ENCODE peak calls at places on chromosomes 12 and 14, in ten cellular contexts. N, I, M, R, U, S, K, X, O and B are unnamed samples.

GRCh38 chr12:88266851-88267360 is 124.8 kb downstream of the TMTC3 start:
- DNase-seq in N (no peak), U (no peak), O (no peak), K (no peak), M (no peak), I (no peak), S (no peak), X (no peak), R (no peak), B (no peak)

GRCh38 chr12:53046655-53047220 is 3.1 kb upstream of the TNS2 start:
- DNase-seq in S (peak; percentile 90), R (peak; percentile 94), X (peak; percentile 92), M (peak; percentile 83), U (no peak), K (peak; percentile 86), O (peak; percentile 91), I (peak; percentile 94), N (no peak), B (peak; percentile 89)

GRCh38 chr12:21296751-21297406 is 37.8 kb downstream of the SLCO1A2 start:
- DNase-seq in I (no peak), K (peak; percentile 16), S (no peak), U (no peak), R (no peak), X (no peak), N (no peak), M (no peak), O (no peak), B (no peak)

GRCh38 chr14:23577004-23577681 is 1.4 kb downstream of the JPH4 start:
- DNase-seq in S (no peak), N (no peak), M (no peak), R (peak; percentile 40), O (no peak), X (no peak), I (peak; percentile 71), U (no peak), K (no peak), B (no peak)

GRCh38 chr12:54858562-54858961 is 4.2 kb downstream of the MUCL1 start:
- DNase-seq in M (no peak), U (no peak), S (no peak), N (no peak), O (no peak), X (no peak), R (no peak), K (no peak), I (no peak), B (no peak)

GRCh38 chr12:106003297-106003696 is 135.5 kb downstream of the NUAK1 start:
- DNase-seq in K (no peak), S (no peak), U (no peak), M (no peak), N (no peak), X (no peak), I (no peak), O (no peak), R (no peak), B (no peak)

GRCh38 chr14:93880025-93880820 is 46.9 kb upstream of the FAM181A start:
- DNase-seq in M (no peak), R (peak; percentile 23), I (no peak), S (no peak), X (no peak), K (no peak), U (no peak), N (no peak), O (peak; percentile 45), B (no peak)

GRCh38 chr12:124422142-124422569 is 127.3 kb downstream of the RFLNA start:
- DNase-seq in U (no peak), R (peak; percentile 43), I (no peak), M (peak; percentile 77), O (peak; percentile 80), X (no peak), K (peak; percentile 58), S (peak; percentile 74), N (no peak), B (peak; percentile 50)

GRCh38 chr12:120903382-120903817 is 758 bp downstream of the SPPL3 start:
- DNase-seq in S (peak; percentile 93), U (no peak), R (peak; percentile 56), K (peak; percentile 40), N (no peak), X (peak; percentile 49), I (no peak), O (peak; percentile 62), M (peak; percentile 81), B (peak; percentile 65)

DNA sequence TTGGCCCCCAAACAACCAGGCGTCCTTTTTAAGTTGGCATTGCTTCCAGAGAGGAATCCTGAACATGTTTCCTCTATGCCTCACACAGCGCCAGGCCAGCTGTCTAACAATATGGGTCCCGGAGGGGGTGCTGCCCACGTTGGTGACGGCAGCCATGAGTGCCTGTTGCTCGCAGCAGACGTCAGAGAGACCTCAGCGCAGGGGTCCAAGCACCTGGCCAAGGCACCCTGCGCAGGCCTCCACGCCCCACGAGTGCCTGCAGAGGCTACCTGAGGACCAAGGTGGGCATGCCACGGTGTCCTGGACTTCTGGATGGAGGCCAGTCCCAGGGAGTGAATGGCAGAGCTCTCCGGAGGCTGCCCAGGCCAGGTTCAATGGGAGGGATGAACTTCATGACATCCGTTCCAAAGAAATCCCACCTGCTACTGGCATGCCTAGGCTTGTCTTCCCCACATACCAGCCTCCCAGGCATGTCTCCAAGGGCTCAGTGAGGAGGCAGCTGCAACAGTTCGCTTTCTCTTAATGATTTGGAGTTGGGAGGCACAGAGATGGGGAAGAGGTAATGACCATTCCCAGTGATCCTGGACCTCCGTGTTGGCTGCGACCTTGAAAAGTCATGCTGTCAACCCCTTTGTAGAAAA is 11.6 kb upstream of the FOXN3 start:
- DNase-seq in K (no peak), S (peak; percentile 45), O (no peak), N (no peak), R (no peak), X (no peak), I (no peak), U (no peak), M (no peak), B (peak; percentile 62)
- TF ChIP-seq POLR2A in K (no peak), S (no peak), O (no peak), N (no peak), R (no peak), X (no peak), I (no peak), U (no peak), M (no peak), B (no peak)

GRCh38 chr14:38209572-38210159 is 2.0 kb downstream of the SSTR1 start:
- DNase-seq in N (no peak), R (no peak), I (no peak), U (no peak), O (no peak), M (no peak), K (no peak), X (no peak), S (no peak), B (no peak)

GRCh38 chr14:38208825-38209562 is 1.3 kb downstream of the SSTR1 start:
- DNase-seq in S (peak; percentile 84), I (no peak), O (no peak), U (no peak), M (peak; percentile 83), N (no peak), X (no peak), K (no peak), R (no peak), B (no peak)

GRCh38 chr14:38211258-38211735 is 3.6 kb downstream of the SSTR1 start:
- DNase-seq in U (no peak), O (no peak), R (no peak), K (no peak), X (no peak), N (no peak), S (no peak), M (no peak), I (no peak), B (no peak)

GRCh38 chr14:38210587-38211257 is 3.0 kb downstream of the SSTR1 start:
- DNase-seq in M (no peak), I (no peak), K (peak; percentile 24), U (no peak), O (no peak), R (no peak), S (peak; percentile 49), N (no peak), X (no peak), B (no peak)

DNA sequence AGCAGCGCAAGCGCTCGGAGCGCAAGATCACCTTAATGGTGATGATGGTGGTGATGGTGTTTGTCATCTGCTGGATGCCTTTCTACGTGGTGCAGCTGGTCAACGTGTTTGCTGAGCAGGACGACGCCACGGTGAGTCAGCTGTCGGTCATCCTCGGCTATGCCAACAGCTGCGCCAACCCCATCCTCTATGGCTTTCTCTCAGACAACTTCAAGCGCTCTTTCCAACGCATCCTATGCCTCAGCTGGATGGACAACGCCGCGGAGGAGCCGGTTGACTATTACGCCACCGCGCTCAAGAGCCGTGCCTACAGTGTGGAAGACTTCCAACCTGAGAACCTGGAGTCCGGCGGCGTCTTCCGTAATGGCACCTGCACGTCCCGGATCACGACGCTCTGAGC is 2.5 kb downstream of the SSTR1 start:
- DNase-seq in M (no peak), X (no peak), S (no peak), O (no peak), N (no peak), R (no peak), K (peak; percentile 24), I (no peak), U (no peak), B (no peak)
- H3K4me3 ChIP-seq in M (no peak overlapping the region), X (no peak overlapping the region), S (peak overlapping the region; percentile 72), O (peak overlapping the region; percentile 36), N (no peak overlapping the region), R (no peak overlapping the region), K (no peak overlapping the region), I (peak overlapping the region; percentile 32), U (peak overlapping the region; percentile 61), B (no peak overlapping the region)

GRCh38 chr14:78725086-78725485 is 554.9 kb downstream of the NRXN3 start:
- DNase-seq in N (no peak), S (no peak), R (no peak), M (no peak), I (no peak), X (no peak), O (no peak), K (no peak), U (no peak), B (no peak)

DNA sequence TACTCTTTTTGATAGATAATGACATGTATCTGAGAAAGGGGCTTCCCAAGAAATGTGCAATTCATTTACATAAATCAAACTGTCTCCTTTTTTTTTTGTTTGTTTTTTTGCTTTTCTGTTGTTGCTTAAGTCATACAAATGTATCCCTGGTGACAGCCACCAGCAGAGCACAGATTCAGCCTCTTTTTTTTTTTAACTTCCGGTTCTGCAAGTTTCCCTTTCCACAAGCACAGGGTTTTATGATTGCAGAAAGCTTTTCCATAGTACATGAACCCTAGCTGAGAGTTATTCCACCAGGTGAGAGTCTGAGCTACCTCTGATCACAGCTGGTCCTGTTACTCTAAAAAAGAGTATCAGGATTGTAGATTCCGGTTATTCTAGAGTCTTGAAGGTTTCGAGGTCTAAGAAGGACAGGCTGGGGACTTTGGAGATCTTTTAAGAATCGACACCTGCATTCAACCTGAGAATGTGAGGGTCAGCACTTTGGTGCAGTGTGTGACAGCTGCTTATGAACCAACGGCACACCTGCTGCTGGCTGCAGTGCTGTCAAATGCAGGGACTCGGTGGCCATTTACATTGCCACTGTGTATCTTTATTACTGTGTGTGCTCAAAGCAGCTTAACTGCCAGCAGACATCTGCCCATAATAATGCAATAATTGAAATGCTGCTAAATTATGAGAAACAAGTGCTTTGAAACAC is 551.7 kb downstream of the NRXN3 start:
- DNase-seq in O (no peak), M (no peak), R (no peak), I (no peak), K (no peak), X (no peak), S (no peak), N (no peak), U (no peak), B (no peak)
- TF ChIP-seq POLR2A in O (no peak), M (no peak), R (no peak), I (no peak), K (no peak), X (no peak), S (no peak), N (no peak), U (no peak), B (no peak)

GRCh38 chr12:52009081-52009751 is 2.5 kb downstream of the TAMALIN start:
- DNase-seq in U (no peak), X (no peak), K (no peak), O (no peak), M (no peak), N (no peak), R (no peak), S (no peak), I (no peak), B (no peak)
- H3K4me3 ChIP-seq in U (peak overlapping the region; percentile 90), X (no peak overlapping the region), K (no peak overlapping the region), O (peak overlapping the region; percentile 88), M (no peak overlapping the region), N (no peak overlapping the region), R (no peak overlapping the region), S (peak overlapping the region; percentile 21), I (peak overlapping the region; percentile 100), B (no peak overlapping the region)